ENCODE peak calls at places on chromosomes 7 and 10, in four cellular contexts. One of them, this sample, is unnamed.

GRCh38 chr7:77327067-77327931 is 88.8 kb downstream of the GSAP start:
- DNase-seq in nucleus accumbens: no peak
- DNase-seq in activated CD8-positive, alpha-beta memory T cell treated with anti-CD3 and anti-CD28 coated beads for 24 hours: no peak
- DNase-seq in heart right ventricle: peak; percentile 29
- DNase-seq in this sample: no peak

GRCh38 chr10:132929953-132930640 is 12.3 kb downstream of the CFAP46 start:
- DNase-seq in nucleus accumbens: no peak
- DNase-seq in activated CD8-positive, alpha-beta memory T cell treated with anti-CD3 and anti-CD28 coated beads for 24 hours: no peak
- DNase-seq in heart right ventricle: no peak
- DNase-seq in this sample: no peak

GRCh38 chr10:82536668-82537067 is 661.7 kb downstream of the NRG3 start:
- DNase-seq in nucleus accumbens: no peak
- DNase-seq in activated CD8-positive, alpha-beta memory T cell treated with anti-CD3 and anti-CD28 coated beads for 24 hours: no peak
- DNase-seq in heart right ventricle: no peak
- DNase-seq in this sample: no peak

GRCh38 chr10:79407397-79407796 is 38.0 kb downstream of the ZCCHC24 start:
- DNase-seq in nucleus accumbens: no peak
- DNase-seq in activated CD8-positive, alpha-beta memory T cell treated with anti-CD3 and anti-CD28 coated beads for 24 hours: no peak
- DNase-seq in heart right ventricle: no peak
- DNase-seq in this sample: peak; percentile 33

GRCh38 chr10:50431791-50432190 is 180.5 kb upstream of the ASAH2 start:
- DNase-seq in nucleus accumbens: no peak
- DNase-seq in activated CD8-positive, alpha-beta memory T cell treated with anti-CD3 and anti-CD28 coated beads for 24 hours: no peak
- DNase-seq in heart right ventricle: no peak
- DNase-seq in this sample: no peak

GRCh38 chr10:5089869-5090268 is 4.3 kb upstream of the AKR1C3 start:
- DNase-seq in nucleus accumbens: no peak
- DNase-seq in activated CD8-positive, alpha-beta memory T cell treated with anti-CD3 and anti-CD28 coated beads for 24 hours: no peak
- DNase-seq in heart right ventricle: no peak
- DNase-seq in this sample: no peak

GRCh38 chr7:41940760-41941343 is 238.0 kb upstream of the INHBA start:
- DNase-seq in nucleus accumbens: peak; percentile 36
- DNase-seq in activated CD8-positive, alpha-beta memory T cell treated with anti-CD3 and anti-CD28 coated beads for 24 hours: peak; percentile 76
- DNase-seq in heart right ventricle: peak; percentile 23
- DNase-seq in this sample: peak; percentile 65

GRCh38 chr7:140298213-140298612 is 100.1 kb downstream of the SLC37A3 start:
- DNase-seq in nucleus accumbens: no peak
- DNase-seq in activated CD8-positive, alpha-beta memory T cell treated with anti-CD3 and anti-CD28 coated beads for 24 hours: no peak
- DNase-seq in heart right ventricle: no peak
- DNase-seq in this sample: no peak

GRCh38 chr7:45021604-45022296 is 21.7 kb downstream of the CCM2 start:
- DNase-seq in nucleus accumbens: peak; percentile 8
- DNase-seq in activated CD8-positive, alpha-beta memory T cell treated with anti-CD3 and anti-CD28 coated beads for 24 hours: no peak
- DNase-seq in heart right ventricle: no peak
- DNase-seq in this sample: no peak

GRCh38 chr7:148650232-148650858 is 48.4 kb upstream of the CUL1 start:
- DNase-seq in nucleus accumbens: no peak
- DNase-seq in activated CD8-positive, alpha-beta memory T cell treated with anti-CD3 and anti-CD28 coated beads for 24 hours: no peak
- DNase-seq in heart right ventricle: no peak
- DNase-seq in this sample: no peak

GRCh38 chr10:101959349-101959916 is 96.5 kb downstream of the ARMH3 start:
- DNase-seq in nucleus accumbens: no peak
- DNase-seq in activated CD8-positive, alpha-beta memory T cell treated with anti-CD3 and anti-CD28 coated beads for 24 hours: no peak
- DNase-seq in heart right ventricle: no peak
- DNase-seq in this sample: no peak

GRCh38 chr10:124743188-124744046 is 761 bp downstream of the FAM53B start:
- DNase-seq in nucleus accumbens: no peak
- DNase-seq in activated CD8-positive, alpha-beta memory T cell treated with anti-CD3 and anti-CD28 coated beads for 24 hours: peak; percentile 79
- DNase-seq in heart right ventricle: peak; percentile 60
- DNase-seq in this sample: no peak

GRCh38 chr10:132431537-132432175 is 34.7 kb downstream of the PWWP2B start:
- DNase-seq in nucleus accumbens: no peak
- DNase-seq in activated CD8-positive, alpha-beta memory T cell treated with anti-CD3 and anti-CD28 coated beads for 24 hours: no peak
- DNase-seq in heart right ventricle: peak; percentile 4
- DNase-seq in this sample: no peak

GRCh38 chr7:71626206-71626605 is 494.3 kb downstream of the GALNT17 start:
- DNase-seq in nucleus accumbens: no peak
- DNase-seq in activated CD8-positive, alpha-beta memory T cell treated with anti-CD3 and anti-CD28 coated beads for 24 hours: no peak
- DNase-seq in heart right ventricle: no peak
- DNase-seq in this sample: no peak

GRCh38 chr10:6738464-6738824 is 158.4 kb upstream of the PRKCQ start:
- DNase-seq in nucleus accumbens: no peak
- DNase-seq in activated CD8-positive, alpha-beta memory T cell treated with anti-CD3 and anti-CD28 coated beads for 24 hours: no peak
- DNase-seq in heart right ventricle: no peak
- DNase-seq in this sample: no peak

GRCh38 chr7:150429699-150430098 is 20.7 kb upstream of the GIMAP8 start:
- DNase-seq in nucleus accumbens: no peak
- DNase-seq in activated CD8-positive, alpha-beta memory T cell treated with anti-CD3 and anti-CD28 coated beads for 24 hours: peak; percentile 30
- DNase-seq in heart right ventricle: no peak
- DNase-seq in this sample: no peak

GRCh38 chr7:46705416-46706255 is 784.6 kb upstream of the IGFBP3 start:
- DNase-seq in nucleus accumbens: no peak
- DNase-seq in activated CD8-positive, alpha-beta memory T cell treated with anti-CD3 and anti-CD28 coated beads for 24 hours: no peak
- DNase-seq in heart right ventricle: no peak
- DNase-seq in this sample: no peak

GRCh38 chr10:119818889-119819270 is 53.8 kb downstream of the MCMBP start:
- DNase-seq in nucleus accumbens: no peak
- DNase-seq in activated CD8-positive, alpha-beta memory T cell treated with anti-CD3 and anti-CD28 coated beads for 24 hours: no peak
- DNase-seq in heart right ventricle: no peak
- DNase-seq in this sample: no peak

GRCh38 chr7:46568420-46569116 is 647.5 kb upstream of the IGFBP3 start:
- DNase-seq in nucleus accumbens: no peak
- DNase-seq in activated CD8-positive, alpha-beta memory T cell treated with anti-CD3 and anti-CD28 coated beads for 24 hours: no peak
- DNase-seq in heart right ventricle: no peak
- DNase-seq in this sample: no peak

GRCh38 chr10:91700788-91701444 is 68.0 kb upstream of the PPP1R3C start:
- DNase-seq in nucleus accumbens: no peak
- DNase-seq in activated CD8-positive, alpha-beta memory T cell treated with anti-CD3 and anti-CD28 coated beads for 24 hours: no peak
- DNase-seq in heart right ventricle: no peak
- DNase-seq in this sample: no peak

GRCh38 chr7:122846591-122846990 is 39.7 kb downstream of the CADPS2 start:
- DNase-seq in nucleus accumbens: no peak
- DNase-seq in activated CD8-positive, alpha-beta memory T cell treated with anti-CD3 and anti-CD28 coated beads for 24 hours: no peak
- DNase-seq in heart right ventricle: no peak
- DNase-seq in this sample: no peak

GRCh38 chr7:97421307-97421905 is 303.9 kb downstream of the SDHAF3 start:
- DNase-seq in nucleus accumbens: no peak
- DNase-seq in activated CD8-positive, alpha-beta memory T cell treated with anti-CD3 and anti-CD28 coated beads for 24 hours: no peak
- DNase-seq in heart right ventricle: no peak
- DNase-seq in this sample: no peak